ENCODE peak calls at places on chromosome 5, in ten cellular contexts. E is HL-60; M is body of pancreas; V is HFF-Myc; X is MM.1S; P is mesendoderm; S is CD8-positive, alpha-beta memory T cell; Q is IMR-90; R is A549; A is left ventricle myocardium inferior. B is an unnamed sample.

GRCh38 chr5:82106806-82107205 is 135.0 kb downstream of the ATG10 start:
- DNase-seq in X (no peak), M (no peak), V (no peak), A (no peak), P (peak; percentile 8), R (no peak), Q (no peak), S (no peak), E (no peak), B (no peak)

GRCh38 chr5:140327589-140327988 is 18.8 kb downstream of the HBEGF start:
- DNase-seq in A (no peak), M (no peak), Q (peak; percentile 53), S (no peak), X (no peak), E (no peak), V (no peak), R (no peak), P (peak; percentile 71), B (no peak)

GRCh38 chr5:82174128-82174918 is 103.8 kb downstream of the RPS23 start:
- DNase-seq in V (no peak), A (peak; percentile 46), P (peak; percentile 85), E (peak; percentile 22), X (peak; percentile 92), S (peak; percentile 25), M (peak; percentile 74), Q (peak; percentile 85), R (peak; percentile 76), B (peak; percentile 58)

GRCh38 chr5:40960027-40960426 is 50.7 kb downstream of the C7 start:
- DNase-seq in R (no peak), V (no peak), M (no peak), E (no peak), S (no peak), A (no peak), Q (no peak), X (no peak), P (no peak), B (no peak)

GRCh38 chr5:140295414-140295813 is 7.5 kb downstream of the PFDN1 start:
- DNase-seq in M (peak; percentile 50), R (peak; percentile 61), A (no peak), X (peak; percentile 45), E (peak; percentile 47), S (no peak), Q (peak; percentile 99), V (peak; percentile 85), P (peak; percentile 57), B (peak; percentile 77)

GRCh38 chr5:173452098-173452497 is 123.9 kb upstream of the STC2 start:
- DNase-seq in Q (peak; percentile 81), S (no peak), M (no peak), X (no peak), A (peak; percentile 43), E (peak; percentile 98), V (no peak), R (peak; percentile 50), P (peak; percentile 28), B (peak; percentile 41)

GRCh38 chr5:65722575-65723424 is 795 bp downstream of the NLN start:
- DNase-seq in Q (peak; percentile 63), A (no peak), P (peak; percentile 83), S (no peak), R (peak; percentile 73), E (no peak), M (no peak), V (no peak), X (no peak), B (peak; percentile 29)

GRCh38 chr5:170216262-170216864 is 16.4 kb upstream of the C5orf58 start:
- DNase-seq in V (peak; percentile 7), Q (peak; percentile 36), P (peak; percentile 75), S (no peak), X (peak; percentile 40), A (no peak), R (peak; percentile 77), E (no peak), M (no peak), B (no peak)

GRCh38 chr5:88602584-88602983 is 280.4 kb downstream of the MEF2C start:
- DNase-seq in P (peak; percentile 36), S (no peak), X (peak; percentile 31), M (peak; percentile 18), V (no peak), E (no peak), Q (no peak), A (no peak), R (peak; percentile 44), B (no peak)

GRCh38 chr5:60891667-60892066 is 47.6 kb upstream of the ELOVL7 start:
- DNase-seq in X (no peak), S (no peak), E (no peak), M (no peak), P (peak; percentile 9), A (no peak), Q (no peak), R (no peak), V (no peak), B (no peak)

GRCh38 chr5:113278976-113279375 is 155.8 kb downstream of the TSSK1B start:
- DNase-seq in A (no peak), S (no peak), M (no peak), E (no peak), X (no peak), V (no peak), P (no peak), R (no peak), Q (peak; percentile 71), B (no peak)

GRCh38 chr5:74865293-74865798 is 841 bp downstream of the FAM169A start:
- DNase-seq in R (no peak), V (no peak), M (no peak), A (no peak), P (no peak), S (no peak), Q (no peak), X (no peak), E (no peak), B (no peak)

GRCh38 chr5:141992349-141992963 is 20.4 kb downstream of the GNPDA1 start:
- DNase-seq in Q (peak; percentile 62), M (peak; percentile 82), V (no peak), E (no peak), A (peak; percentile 55), P (peak; percentile 68), X (peak; percentile 71), R (peak; percentile 64), S (peak; percentile 68), B (peak; percentile 72)

GRCh38 chr5:146722361-146722779 is 156.2 kb downstream of the PPP2R2B start:
- DNase-seq in R (no peak), V (no peak), X (no peak), A (no peak), S (no peak), E (no peak), M (no peak), Q (peak; percentile 16), P (no peak), B (no peak)

GRCh38 chr5:120304653-120305052 is 159.4 kb upstream of the PRR16 start:
- DNase-seq in A (no peak), V (peak; percentile 33), S (no peak), Q (peak; percentile 83), E (no peak), X (no peak), R (no peak), P (no peak), M (no peak), B (no peak)

GRCh38 chr5:124343451-124343867 is 403.0 kb downstream of the ZNF608 start:
- DNase-seq in P (no peak), V (peak; percentile 61), E (no peak), S (no peak), A (no peak), M (no peak), R (no peak), Q (peak; percentile 95), X (no peak), B (no peak)

GRCh38 chr5:55551298-55551846 is 16.6 kb upstream of the PLPP1 start:
- DNase-seq in M (no peak), S (no peak), R (no peak), X (no peak), A (no peak), E (no peak), Q (no peak), V (no peak), P (no peak), B (no peak)

GRCh38 chr5:149938791-149939358 is 5.7 kb downstream of the PDE6A start:
- DNase-seq in R (peak; percentile 94), M (no peak), X (no peak), V (peak; percentile 33), A (no peak), Q (peak; percentile 84), E (peak; percentile 86), S (no peak), P (peak; percentile 30), B (no peak)

GRCh38 chr5:151682751-151683331 is 3.9 kb downstream of the SPARC start:
- DNase-seq in X (no peak), S (no peak), E (no peak), Q (peak; percentile 43), V (no peak), P (no peak), M (no peak), A (no peak), R (no peak), B (no peak)
- H3K4me3 ChIP-seq in X (no peak overlapping the region), S (no peak overlapping the region), E (no peak overlapping the region), Q (peak overlapping the region; percentile 84), V (peak overlapping the region; percentile 86), P (no peak overlapping the region), M (no peak overlapping the region), A (peak overlapping the region; percentile 78), R (no peak overlapping the region), B (no peak overlapping the region)

GRCh38 chr5:523658-524441 is 399 bp downstream of the SLC9A3 start:
- DNase-seq in R (no peak), E (no peak), A (no peak), X (no peak), Q (no peak), S (no peak), M (no peak), P (no peak), V (no peak), B (no peak)
- H3K4me3 ChIP-seq in R (peak overlapping the region; percentile 44), E (no peak overlapping the region), A (peak overlapping the region; percentile 51), X (no peak overlapping the region), Q (no peak overlapping the region), S (no peak overlapping the region), M (no peak overlapping the region), P (no peak overlapping the region), V (no peak overlapping the region), B (no peak overlapping the region)

DNA sequence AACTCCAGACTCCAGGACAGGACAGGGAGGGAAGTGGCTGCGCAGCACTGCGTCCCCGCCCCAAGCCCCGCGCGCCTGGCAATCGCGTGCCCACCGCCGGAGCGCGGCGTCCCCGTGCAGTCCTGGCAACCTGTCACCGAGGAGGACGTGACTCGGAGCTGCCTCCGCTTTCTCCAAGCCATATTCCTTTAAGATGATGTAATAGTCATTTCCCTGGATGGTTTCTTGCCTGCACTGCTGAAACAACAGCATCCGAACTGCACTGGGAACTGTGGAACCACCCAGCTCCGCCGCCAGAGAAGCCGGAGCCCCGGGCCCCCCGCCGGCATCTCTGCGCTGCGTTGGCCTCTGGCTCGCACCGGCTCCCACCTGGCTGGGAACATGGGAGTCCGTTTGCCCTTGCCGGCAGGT is 34.5 kb downstream of the KCTD16 start:
- DNase-seq in X (no peak), R (peak; percentile 34), A (peak; percentile 17), M (peak; percentile 46), Q (peak; percentile 50), E (no peak), S (no peak), V (no peak), P (peak; percentile 51), B (no peak)
- H3K4me3 ChIP-seq in X (no peak overlapping the region), R (peak overlapping the region; percentile 48), A (peak overlapping the region; percentile 44), M (peak overlapping the region; percentile 55), Q (peak overlapping the region; percentile 50), E (no peak overlapping the region), S (no peak overlapping the region), V (peak overlapping the region; percentile 16), P (peak overlapping the region; percentile 21), B (peak overlapping the region; percentile 13)

DNA sequence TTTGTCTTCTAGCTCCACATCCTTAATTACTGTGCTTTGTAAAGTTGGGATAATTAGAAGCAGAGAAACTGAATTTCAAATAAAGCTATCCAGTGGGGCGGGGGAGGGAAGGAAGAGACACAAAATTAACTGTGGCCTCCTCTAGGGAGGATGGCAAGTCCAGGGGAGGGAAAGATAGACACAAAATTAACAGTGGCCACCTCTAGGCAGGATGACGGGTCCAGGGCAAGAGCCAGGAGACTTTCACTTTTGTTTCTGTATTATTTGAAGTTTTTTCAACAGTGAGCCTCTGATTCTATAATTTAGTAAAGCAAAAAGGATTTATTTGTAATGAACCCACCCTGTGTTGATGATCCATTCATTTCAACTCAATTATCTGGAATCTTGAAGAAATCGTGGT is 335.9 kb downstream of the MSX2 start:
- DNase-seq in Q (no peak), X (no peak), P (no peak), R (no peak), E (no peak), M (no peak), V (no peak), S (no peak), A (no peak), B (no peak)
- H3K4me3 ChIP-seq in Q (no peak overlapping the region), X (peak overlapping the region; percentile 52), P (no peak overlapping the region), R (peak overlapping the region; percentile 26), E (no peak overlapping the region), M (no peak overlapping the region), V (no peak overlapping the region), S (peak overlapping the region; percentile 9), A (peak overlapping the region; percentile 39), B (no peak overlapping the region)